ENCODE peak calls at places on chromosomes 3 and 15, in four cellular contexts. Y, P, V and T are unnamed samples. For H3K4me1, the result is how much of the 10 kb centered on the place peaks cover.

GRCh38 chr15:35182841-35183479 is 97.9 kb upstream of the NANOGP8 start:
- DNase-seq in Y (no peak), V (peak), P (no peak), T (no peak)

GRCh38 chr15:59999558-60000112 is 4.5 kb upstream of the FOXB1 start:
- DNase-seq in Y (no peak), P (no peak), V (no peak), T (no peak)

GRCh38 chr3:47414161-47414564 is 33.3 kb downstream of the PTPN23 start:
- DNase-seq in V (no peak), Y (no peak), P (no peak), T (no peak)

GRCh38 chr3:123092243-123092642 is 25.4 kb downstream of the PDIA5 start:
- DNase-seq in P (no peak), Y (no peak), V (no peak), T (no peak)

GRCh38 chr15:43312378-43312777 is 18.0 kb downstream of the LCMT2 start:
- DNase-seq in P (no peak), Y (no peak), V (no peak), T (no peak)

GRCh38 chr15:26083457-26084350 is 220.6 kb upstream of the ATP10A start:
- DNase-seq in Y (no peak), V (no peak), P (no peak), T (peak)

GRCh38 chr3:86993704-86994103 is 2.8 kb upstream of the VGLL3 start:
- DNase-seq in P (no peak), V (no peak), Y (peak), T (peak)

GRCh38 chr15:57527382-57528091 is 64.2 kb upstream of the MYZAP start:
- DNase-seq in V (peak), Y (peak), P (peak), T (peak)

GRCh38 chr3:46671541-46672348 is 21.7 kb downstream of the ALS2CL start:
- DNase-seq in P (no peak), V (no peak), Y (no peak), T (no peak)

GRCh38 chr15:29686445-29687203 is 135.6 kb downstream of the TJP1 start:
- DNase-seq in V (no peak), Y (no peak), P (no peak), T (no peak)

GRCh38 chr15:51579012-51579411 is 43.6 kb downstream of the DMXL2 start:
- DNase-seq in P (no peak), V (no peak), Y (no peak), T (no peak)

GRCh38 chr15:71424765-71425164 is 309.5 kb downstream of the THSD4 start:
- DNase-seq in P (no peak), V (no peak), Y (peak), T (no peak)

GRCh38 chr3:173920386-173920785 is 522.8 kb downstream of the NLGN1 start:
- DNase-seq in V (peak), P (no peak), Y (peak), T (peak)

GRCh38 chr15:62112616-62113593 is 46.1 kb downstream of the C2CD4A start:
- DNase-seq in V (no peak), P (no peak), Y (peak), T (peak)

GRCh38 chr3:119809249-119810017 is 27.5 kb downstream of the NR1I2 start:
- DNase-seq in V (no peak), Y (no peak), P (no peak), T (no peak)

GRCh38 chr3:139970526-139970925 is 35.5 kb downstream of the CLSTN2 start:
- DNase-seq in V (no peak), Y (no peak), P (no peak), T (no peak)

GRCh38 chr3:118801899-118802298 is 232.7 kb downstream of the IGSF11 start:
- DNase-seq in V (no peak), P (no peak), Y (no peak), T (no peak)

GRCh38 chr15:38691365-38691764 is 126.8 kb upstream of the RASGRP1 start:
- DNase-seq in Y (no peak), P (no peak), V (no peak), T (no peak)

GRCh38 chr3:62951037-62951613 is 75.9 kb upstream of the CADPS start:
- DNase-seq in Y (no peak), P (no peak), V (no peak), T (no peak)

GRCh38 chr3:179148446-179149238 is 485 bp downstream of the PIK3CA start:
- DNase-seq in P (no peak), Y (peak), V (peak), T (peak)

DNA sequence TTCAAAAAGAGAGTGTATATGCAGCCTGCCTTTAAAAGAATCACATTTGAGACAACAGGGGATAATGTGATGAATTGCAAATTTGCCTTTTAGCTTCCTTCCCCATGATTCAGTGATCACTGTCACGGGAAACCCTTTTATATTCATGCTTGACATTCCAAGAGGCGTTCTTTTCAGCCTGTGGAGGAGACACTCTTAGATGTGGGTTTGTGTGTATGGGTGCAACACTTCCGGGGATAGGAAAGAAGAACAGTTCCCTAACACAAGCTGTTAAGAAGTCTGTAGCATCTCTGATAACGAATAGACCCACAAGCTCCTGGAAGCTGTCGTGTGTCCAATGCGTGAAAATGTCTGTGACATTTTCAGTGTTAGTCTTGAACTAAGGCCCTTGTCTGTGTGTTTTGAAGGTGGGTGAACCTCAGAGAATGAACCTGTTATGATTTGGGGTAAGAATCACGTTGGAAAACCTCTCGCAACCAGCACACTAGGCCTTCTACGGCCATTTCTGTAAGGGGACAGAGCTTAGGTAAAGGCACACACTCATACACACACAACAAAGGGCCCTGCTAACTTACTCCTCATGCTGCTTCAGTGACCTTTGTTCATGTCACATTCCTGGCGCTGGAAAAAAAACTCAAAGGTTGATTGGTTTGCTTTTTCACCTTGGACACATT is 229.2 kb upstream of the ST8SIA2 start:
- DNase-seq in Y (no peak), P (no peak), V (no peak), T (peak)
- H3K4me1 ChIP-seq in Y (under half), P (under half), V (under half), T (under half)

GRCh38 chr3:100635273-100635701 is 25.9 kb downstream of the ADGRG7 start:
- DNase-seq in P (no peak), V (no peak), Y (no peak), T (no peak)

GRCh38 chr3:100629728-100630127 is 20.3 kb downstream of the ADGRG7 start:
- DNase-seq in V (no peak), P (no peak), Y (peak), T (no peak)

GRCh38 chr3:100630664-100631063 is 21.3 kb downstream of the ADGRG7 start:
- DNase-seq in Y (peak), P (no peak), V (no peak), T (no peak)

GRCh38 chr3:100637197-100637631 is 27.8 kb downstream of the ADGRG7 start:
- DNase-seq in V (no peak), P (no peak), Y (no peak), T (no peak)

GRCh38 chr3:100634493-100635272 is 25.3 kb downstream of the ADGRG7 start:
- DNase-seq in V (peak), Y (peak), P (peak), T (no peak)
- TF ChIP-seq CTCF in V (peak), Y (peak), P (peak), T (peak)

GRCh38 chr3:182789371-182789770 is 3.9 kb upstream of the ATP11B start:
- DNase-seq in Y (no peak), P (no peak), V (peak), T (no peak)

GRCh38 chr3:182786564-182787196 is 6.6 kb upstream of the ATP11B start:
- DNase-seq in Y (no peak), V (no peak), P (no peak), T (no peak)

GRCh38 chr3:182785756-182786155 is 7.5 kb upstream of the ATP11B start:
- DNase-seq in V (no peak), Y (no peak), P (no peak), T (no peak)

GRCh38 chr3:182785142-182785541 is 8.2 kb upstream of the ATP11B start:
- DNase-seq in P (no peak), V (no peak), Y (no peak), T (no peak)

GRCh38 chr3:182787302-182788036 is 5.8 kb upstream of the ATP11B start:
- DNase-seq in P (no peak), Y (no peak), V (no peak), T (peak)
- H3K4me2 ChIP-seq in P (no peak), Y (no peak), V (no peak), T (peak)

GRCh38 chr3:141405025-141405424 is 36.7 kb downstream of the ZBTB38 start:
- DNase-seq in P (no peak), V (peak), Y (peak), T (peak)
- H3K4me1 ChIP-seq in P (under half), V (half or more), Y (under half), T (half or more)

GRCh38 chr3:169618894-169619792 is 44.4 kb downstream of the MECOM start:
- DNase-seq in Y (no peak), P (no peak), V (no peak), T (no peak)

GRCh38 chr3:169624533-169624972 is 39.0 kb downstream of the MECOM start:
- DNase-seq in P (no peak), V (no peak), Y (peak), T (peak)

GRCh38 chr3:169623971-169624370 is 39.5 kb downstream of the MECOM start:
- DNase-seq in Y (no peak), V (no peak), P (no peak), T (no peak)

GRCh38 chr3:169615833-169616232 is 47.7 kb downstream of the MECOM start:
- DNase-seq in V (no peak), Y (no peak), P (no peak), T (no peak)

GRCh38 chr3:169619793-169620192 is 43.7 kb downstream of the MECOM start:
- DNase-seq in Y (no peak), V (no peak), P (no peak), T (no peak)
- TF ChIP-seq CTCF in Y (peak), V (no peak), P (peak), T (no peak)

GRCh38 chr15:78299302-78300102 is at the start of gene SKIC8:
- DNase-seq in Y (peak), P (peak), V (peak), T (peak)
- H3K4me2 ChIP-seq in Y (peak), P (peak), V (peak), T (peak)

GRCh38 chr15:41930867-41931222 is 37.0 kb upstream of the SPTBN5 start:
- DNase-seq in V (no peak), Y (no peak), P (no peak), T (no peak)

GRCh38 chr15:41927516-41927915 is 33.7 kb upstream of the SPTBN5 start:
- DNase-seq in P (no peak), Y (no peak), V (no peak), T (no peak)

GRCh38 chr15:41928100-41928499 is 34.2 kb upstream of the SPTBN5 start:
- DNase-seq in P (no peak), V (no peak), Y (peak), T (no peak)

GRCh38 chr15:41930221-41930866 is 36.5 kb upstream of the SPTBN5 start:
- DNase-seq in P (peak), V (no peak), Y (peak), T (peak)

GRCh38 chr15:41928637-41929620 is 35.1 kb upstream of the SPTBN5 start:
- DNase-seq in P (no peak), V (no peak), Y (peak), T (no peak)
- H3K4me1 ChIP-seq in P (under half), V (under half), Y (half or more), T (under half)

GRCh38 chr3:171977860-171978259 is 61.5 kb upstream of the FNDC3B start:
- DNase-seq in V (no peak), P (no peak), Y (no peak), T (no peak)
- TF ChIP-seq CTCF in V (no peak), P (no peak), Y (no peak), T (no peak)

DNA sequence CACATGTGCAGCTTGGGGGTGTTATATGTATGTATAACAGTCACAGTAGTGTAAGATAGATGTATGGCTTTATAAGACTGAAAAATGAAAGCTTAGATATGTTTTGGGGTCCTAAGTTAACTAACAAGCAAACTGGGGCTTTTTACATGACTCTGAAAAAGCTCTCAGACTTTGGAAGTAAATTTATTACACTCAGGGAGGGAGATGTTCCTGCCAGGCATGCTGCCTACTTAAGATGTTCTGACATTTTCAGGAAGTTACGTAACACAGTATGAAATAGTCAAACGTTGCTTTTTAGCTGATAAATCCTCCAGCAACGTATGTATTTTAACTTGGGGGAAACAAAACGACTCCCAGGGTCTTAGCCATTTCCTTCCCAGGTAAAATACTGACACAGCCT is 1.7 kb upstream of the IFT57 start:
- DNase-seq in P (no peak), Y (no peak), V (no peak), T (no peak)
- H3K4me2 ChIP-seq in P (no peak), Y (peak), V (peak), T (no peak)

GRCh38 chr15:73598540-73599195 is 34.5 kb downstream of the NPTN start:
- DNase-seq in Y (no peak), V (no peak), P (no peak), T (peak)

GRCh38 chr15:73594109-73594508 is 39.1 kb downstream of the NPTN start:
- DNase-seq in V (no peak), P (no peak), Y (no peak), T (no peak)

GRCh38 chr15:73597036-73597638 is 36.1 kb downstream of the NPTN start:
- DNase-seq in P (no peak), V (no peak), Y (no peak), T (no peak)

GRCh38 chr15:73596214-73596613 is 37.0 kb downstream of the NPTN start:
- DNase-seq in Y (no peak), V (no peak), P (no peak), T (peak)

GRCh38 chr15:73593278-73594074 is 39.7 kb downstream of the NPTN start:
- DNase-seq in P (no peak), Y (peak), V (no peak), T (peak)
- H3K4me1 ChIP-seq in P (under half), Y (under half), V (under half), T (under half)